ENCODE peak calls at places on chromosomes 3 and 15, in ten cellular contexts. One of them, this sample, is unnamed. For H3K4me1 and H3K27me3, the result is how much of the 10 kb centered on the place peaks cover.

GRCh38 chr15:41940441-41940857 is 31.9 kb downstream of the EHD4 start:
- DNase-seq in right lobe of liver: no peak
- DNase-seq in GM23338: no peak
- DNase-seq in mesendoderm: no peak
- DNase-seq in CD8-positive, alpha-beta memory T cell: no peak
- DNase-seq in body of pancreas: no peak
- DNase-seq in effector memory CD4-positive, alpha-beta T cell: no peak
- DNase-seq in H1: no peak
- DNase-seq in stomach: no peak
- DNase-seq in uterus: no peak
- DNase-seq in this sample: no peak

GRCh38 chr3:5058463-5058862 is 63.6 kb upstream of the ARL8B start:
- DNase-seq in right lobe of liver: no peak
- DNase-seq in GM23338: no peak
- DNase-seq in mesendoderm: no peak
- DNase-seq in CD8-positive, alpha-beta memory T cell: no peak
- DNase-seq in body of pancreas: no peak
- DNase-seq in effector memory CD4-positive, alpha-beta T cell: no peak
- DNase-seq in H1: no peak
- DNase-seq in stomach: no peak
- DNase-seq in uterus: no peak
- DNase-seq in this sample: no peak

GRCh38 chr3:70647094-70647493 is 334.7 kb upstream of the MDFIC2 start:
- DNase-seq in right lobe of liver: no peak
- DNase-seq in GM23338: no peak
- DNase-seq in mesendoderm: no peak
- DNase-seq in CD8-positive, alpha-beta memory T cell: no peak
- DNase-seq in body of pancreas: no peak
- DNase-seq in effector memory CD4-positive, alpha-beta T cell: no peak
- DNase-seq in H1: no peak
- DNase-seq in stomach: no peak
- DNase-seq in uterus: no peak
- DNase-seq in this sample: no peak

GRCh38 chr15:55900019-55900418 is 93.4 kb downstream of the NEDD4 start:
- DNase-seq in right lobe of liver: no peak
- DNase-seq in GM23338: no peak
- DNase-seq in mesendoderm: no peak
- DNase-seq in CD8-positive, alpha-beta memory T cell: no peak
- DNase-seq in body of pancreas: no peak
- DNase-seq in effector memory CD4-positive, alpha-beta T cell: no peak
- DNase-seq in H1: no peak
- DNase-seq in stomach: no peak
- DNase-seq in uterus: no peak
- DNase-seq in this sample: no peak

GRCh38 chr3:15306979-15307359 is 25.4 kb downstream of the SH3BP5 start:
- DNase-seq in right lobe of liver: no peak
- DNase-seq in GM23338: no peak
- DNase-seq in mesendoderm: no peak
- DNase-seq in CD8-positive, alpha-beta memory T cell: no peak
- DNase-seq in body of pancreas: no peak
- DNase-seq in effector memory CD4-positive, alpha-beta T cell: no peak
- DNase-seq in H1: no peak
- DNase-seq in stomach: no peak
- DNase-seq in uterus: no peak
- DNase-seq in this sample: no peak

GRCh38 chr15:52790166-52790708 is at the start of gene ONECUT1:
- DNase-seq in right lobe of liver: peak
- DNase-seq in GM23338: peak
- DNase-seq in mesendoderm: peak
- DNase-seq in CD8-positive, alpha-beta memory T cell: no peak
- DNase-seq in body of pancreas: peak
- DNase-seq in effector memory CD4-positive, alpha-beta T cell: peak
- DNase-seq in H1: peak
- DNase-seq in stomach: peak
- DNase-seq in uterus: no peak
- DNase-seq in this sample: peak

GRCh38 chr3:40780801-40781406 is 256.1 kb downstream of the ZNF621 start:
- DNase-seq in right lobe of liver: no peak
- DNase-seq in GM23338: no peak
- DNase-seq in mesendoderm: no peak
- DNase-seq in CD8-positive, alpha-beta memory T cell: no peak
- DNase-seq in body of pancreas: peak
- DNase-seq in effector memory CD4-positive, alpha-beta T cell: no peak
- DNase-seq in H1: no peak
- DNase-seq in stomach: no peak
- DNase-seq in uterus: peak
- DNase-seq in this sample: no peak

GRCh38 chr3:127235706-127236105 is 42.8 kb downstream of the PRR23E start:
- DNase-seq in right lobe of liver: no peak
- DNase-seq in GM23338: no peak
- DNase-seq in mesendoderm: no peak
- DNase-seq in CD8-positive, alpha-beta memory T cell: no peak
- DNase-seq in body of pancreas: no peak
- DNase-seq in effector memory CD4-positive, alpha-beta T cell: no peak
- DNase-seq in H1: no peak
- DNase-seq in stomach: no peak
- DNase-seq in uterus: no peak
- DNase-seq in this sample: no peak

GRCh38 chr3:101072299-101072698 is 79.1 kb upstream of the ABI3BP start:
- DNase-seq in right lobe of liver: no peak
- DNase-seq in GM23338: no peak
- DNase-seq in mesendoderm: no peak
- DNase-seq in CD8-positive, alpha-beta memory T cell: no peak
- DNase-seq in body of pancreas: no peak
- DNase-seq in effector memory CD4-positive, alpha-beta T cell: no peak
- DNase-seq in H1: no peak
- DNase-seq in stomach: no peak
- DNase-seq in uterus: no peak
- DNase-seq in this sample: no peak

GRCh38 chr15:29776859-29777258 is 45.4 kb downstream of the TJP1 start:
- DNase-seq in right lobe of liver: no peak
- DNase-seq in GM23338: no peak
- DNase-seq in mesendoderm: no peak
- DNase-seq in CD8-positive, alpha-beta memory T cell: no peak
- DNase-seq in body of pancreas: no peak
- DNase-seq in effector memory CD4-positive, alpha-beta T cell: no peak
- DNase-seq in H1: no peak
- DNase-seq in stomach: no peak
- DNase-seq in uterus: no peak
- DNase-seq in this sample: no peak

GRCh38 chr15:65494066-65494465 is 23.4 kb downstream of the DPP8 start:
- DNase-seq in right lobe of liver: no peak
- DNase-seq in GM23338: no peak
- DNase-seq in mesendoderm: no peak
- DNase-seq in CD8-positive, alpha-beta memory T cell: no peak
- DNase-seq in body of pancreas: no peak
- DNase-seq in effector memory CD4-positive, alpha-beta T cell: no peak
- DNase-seq in H1: no peak
- DNase-seq in stomach: no peak
- DNase-seq in uterus: no peak
- DNase-seq in this sample: no peak

GRCh38 chr3:126558336-126559071 is at the start of gene C3orf22:
- DNase-seq in right lobe of liver: no peak
- DNase-seq in GM23338: no peak
- DNase-seq in mesendoderm: no peak
- DNase-seq in CD8-positive, alpha-beta memory T cell: no peak
- DNase-seq in body of pancreas: no peak
- DNase-seq in effector memory CD4-positive, alpha-beta T cell: no peak
- DNase-seq in H1: peak
- DNase-seq in stomach: peak
- DNase-seq in uterus: peak
- DNase-seq in this sample: peak

GRCh38 chr3:60633644-60634043 is 617.6 kb downstream of the FHIT start:
- DNase-seq in right lobe of liver: no peak
- DNase-seq in GM23338: no peak
- DNase-seq in mesendoderm: no peak
- DNase-seq in CD8-positive, alpha-beta memory T cell: no peak
- DNase-seq in body of pancreas: no peak
- DNase-seq in effector memory CD4-positive, alpha-beta T cell: no peak
- DNase-seq in H1: no peak
- DNase-seq in stomach: no peak
- DNase-seq in uterus: no peak
- DNase-seq in this sample: no peak

GRCh38 chr15:53457479-53457878 is 302.0 kb downstream of the WDR72 start:
- DNase-seq in right lobe of liver: no peak
- DNase-seq in GM23338: no peak
- DNase-seq in mesendoderm: no peak
- DNase-seq in CD8-positive, alpha-beta memory T cell: no peak
- DNase-seq in body of pancreas: no peak
- DNase-seq in effector memory CD4-positive, alpha-beta T cell: no peak
- DNase-seq in H1: no peak
- DNase-seq in stomach: no peak
- DNase-seq in uterus: no peak
- DNase-seq in this sample: no peak

GRCh38 chr3:120928991-120929390 is 21.0 kb downstream of the STXBP5L start:
- DNase-seq in right lobe of liver: no peak
- DNase-seq in GM23338: peak
- DNase-seq in mesendoderm: peak
- DNase-seq in CD8-positive, alpha-beta memory T cell: no peak
- DNase-seq in body of pancreas: no peak
- DNase-seq in effector memory CD4-positive, alpha-beta T cell: no peak
- DNase-seq in H1: no peak
- DNase-seq in stomach: no peak
- DNase-seq in uterus: no peak
- DNase-seq in this sample: no peak

GRCh38 chr3:120488296-120488695 is 37.5 kb upstream of the FSTL1 start:
- DNase-seq in right lobe of liver: no peak
- DNase-seq in GM23338: no peak
- DNase-seq in mesendoderm: no peak
- DNase-seq in CD8-positive, alpha-beta memory T cell: no peak
- DNase-seq in body of pancreas: no peak
- DNase-seq in effector memory CD4-positive, alpha-beta T cell: no peak
- DNase-seq in H1: no peak
- DNase-seq in stomach: no peak
- DNase-seq in uterus: no peak
- DNase-seq in this sample: no peak

DNA sequence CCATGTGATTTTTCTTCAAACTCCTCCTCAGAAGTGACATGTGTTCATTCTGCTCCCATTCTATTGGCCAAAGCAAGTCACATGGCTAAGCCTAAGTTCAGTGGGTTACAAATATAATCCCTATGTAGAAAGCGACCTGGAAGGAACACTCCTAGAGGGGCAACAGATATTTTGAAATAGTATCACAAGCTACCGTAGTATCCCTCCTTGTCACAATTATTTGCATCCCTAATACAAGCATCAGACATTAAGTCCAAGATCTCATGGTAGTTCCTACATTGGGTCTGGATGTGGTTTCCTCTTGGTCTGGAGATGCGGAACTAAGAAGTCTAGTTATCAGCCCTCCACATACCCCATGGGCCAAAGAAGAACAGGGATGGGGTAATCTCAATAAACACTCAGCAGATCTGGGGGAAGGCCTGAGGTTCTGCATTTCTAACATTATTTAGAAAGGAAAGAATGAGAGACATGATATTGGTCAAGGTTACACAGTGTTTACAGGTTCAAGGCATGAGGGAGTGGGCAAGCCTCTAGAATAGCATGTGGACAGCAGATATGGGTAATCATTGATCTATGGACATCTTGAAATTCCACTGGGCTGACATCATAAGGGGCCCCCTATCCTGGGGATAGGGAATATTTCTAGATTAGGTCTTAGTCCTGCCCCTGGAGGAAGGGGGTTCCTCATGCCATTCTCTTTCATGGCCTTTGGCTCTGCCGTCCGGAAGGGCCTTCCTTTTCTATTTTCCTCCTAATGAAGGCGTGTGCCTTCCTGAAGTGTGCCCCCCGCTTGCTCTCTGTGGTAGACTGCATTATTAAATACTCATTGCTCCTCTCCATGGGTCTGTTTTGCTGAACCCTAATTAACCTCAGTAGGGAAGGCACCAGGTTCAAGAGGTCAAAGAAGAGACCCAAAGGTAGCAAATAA is 17.8 kb upstream of the ABHD2 start:
- DNase-seq in right lobe of liver: no peak
- DNase-seq in GM23338: no peak
- DNase-seq in mesendoderm: no peak
- DNase-seq in CD8-positive, alpha-beta memory T cell: no peak
- DNase-seq in body of pancreas: no peak
- DNase-seq in effector memory CD4-positive, alpha-beta T cell: no peak
- DNase-seq in H1: no peak
- DNase-seq in stomach: no peak
- DNase-seq in uterus: no peak
- DNase-seq in this sample: no peak
- H3K4me1 ChIP-seq in right lobe of liver: under half
- H3K4me1 ChIP-seq in GM23338: under half
- H3K4me1 ChIP-seq in mesendoderm: under half
- H3K4me1 ChIP-seq in CD8-positive, alpha-beta memory T cell: under half
- H3K4me1 ChIP-seq in body of pancreas: under half
- H3K4me1 ChIP-seq in effector memory CD4-positive, alpha-beta T cell: under half
- H3K4me1 ChIP-seq in H1: under half
- H3K4me1 ChIP-seq in stomach: under half
- H3K4me1 ChIP-seq in uterus: under half
- H3K4me1 ChIP-seq in this sample: under half

GRCh38 chr15:68980786-68981185 is 33.7 kb upstream of the NOX5 start:
- DNase-seq in right lobe of liver: no peak
- DNase-seq in GM23338: no peak
- DNase-seq in mesendoderm: no peak
- DNase-seq in CD8-positive, alpha-beta memory T cell: no peak
- DNase-seq in body of pancreas: no peak
- DNase-seq in effector memory CD4-positive, alpha-beta T cell: no peak
- DNase-seq in H1: no peak
- DNase-seq in stomach: no peak
- DNase-seq in uterus: no peak
- DNase-seq in this sample: no peak
- H3K27me3 ChIP-seq in right lobe of liver: under half
- H3K27me3 ChIP-seq in GM23338: under half
- H3K27me3 ChIP-seq in mesendoderm: under half
- H3K27me3 ChIP-seq in CD8-positive, alpha-beta memory T cell: under half
- H3K27me3 ChIP-seq in body of pancreas: under half
- H3K27me3 ChIP-seq in effector memory CD4-positive, alpha-beta T cell: under half
- H3K27me3 ChIP-seq in H1: under half
- H3K27me3 ChIP-seq in stomach: under half
- H3K27me3 ChIP-seq in uterus: under half
- H3K27me3 ChIP-seq in this sample: under half

GRCh38 chr3:43104039-43104438 is 1.8 kb downstream of the POMGNT2 start:
- DNase-seq in right lobe of liver: no peak
- DNase-seq in GM23338: no peak
- DNase-seq in mesendoderm: no peak
- DNase-seq in CD8-positive, alpha-beta memory T cell: no peak
- DNase-seq in body of pancreas: no peak
- DNase-seq in effector memory CD4-positive, alpha-beta T cell: no peak
- DNase-seq in H1: no peak
- DNase-seq in stomach: no peak
- DNase-seq in uterus: no peak
- DNase-seq in this sample: no peak
- H3K4me1 ChIP-seq in right lobe of liver: under half
- H3K4me1 ChIP-seq in GM23338: under half
- H3K4me1 ChIP-seq in mesendoderm: under half
- H3K4me1 ChIP-seq in CD8-positive, alpha-beta memory T cell: under half
- H3K4me1 ChIP-seq in body of pancreas: under half
- H3K4me1 ChIP-seq in effector memory CD4-positive, alpha-beta T cell: under half
- H3K4me1 ChIP-seq in H1: under half
- H3K4me1 ChIP-seq in stomach: under half
- H3K4me1 ChIP-seq in uterus: under half
- H3K4me1 ChIP-seq in this sample: under half

DNA sequence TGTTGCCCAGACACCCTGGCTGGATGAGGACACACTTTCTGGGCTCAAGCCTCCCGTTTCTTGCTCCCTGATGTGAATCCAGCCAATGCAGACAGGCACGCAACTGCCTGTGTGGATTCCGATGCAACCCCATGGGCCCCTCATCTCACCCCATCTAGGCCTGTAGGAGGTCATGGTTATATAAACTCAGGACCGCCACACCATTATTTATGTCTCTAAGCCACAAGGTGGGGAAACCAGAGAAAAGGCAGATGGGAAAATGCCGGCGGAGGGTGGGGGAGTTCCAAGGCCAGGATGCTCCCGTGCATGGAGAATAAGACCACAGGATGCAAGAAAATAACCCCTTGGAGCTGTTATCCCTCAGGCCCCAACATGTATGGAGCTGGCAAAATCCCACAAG is 2.0 kb downstream of the MESP1 start:
- DNase-seq in right lobe of liver: no peak
- DNase-seq in GM23338: no peak
- DNase-seq in mesendoderm: no peak
- DNase-seq in CD8-positive, alpha-beta memory T cell: no peak
- DNase-seq in body of pancreas: no peak
- DNase-seq in effector memory CD4-positive, alpha-beta T cell: no peak
- DNase-seq in H1: no peak
- DNase-seq in stomach: no peak
- DNase-seq in uterus: no peak
- DNase-seq in this sample: no peak
- H3K27me3 ChIP-seq in right lobe of liver: under half
- H3K27me3 ChIP-seq in GM23338: half or more
- H3K27me3 ChIP-seq in mesendoderm: under half
- H3K27me3 ChIP-seq in CD8-positive, alpha-beta memory T cell: under half
- H3K27me3 ChIP-seq in body of pancreas: under half
- H3K27me3 ChIP-seq in effector memory CD4-positive, alpha-beta T cell: under half
- H3K27me3 ChIP-seq in H1: under half
- H3K27me3 ChIP-seq in stomach: under half
- H3K27me3 ChIP-seq in uterus: under half
- H3K27me3 ChIP-seq in this sample: under half